ENCODE peak calls at places on chromosomes 11 and 22, in ten cellular contexts. J, X, R, C, I, V, W, E, F and Y are unnamed samples.

GRCh38 chr11:10680956-10681487 is 12.5 kb downstream of the IRAG1 start:
- DNase-seq in J (no peak), X (no peak), R (no peak), C (no peak), I (no peak), V (no peak), W (peak; percentile 73), E (no peak), F (no peak), Y (no peak)

GRCh38 chr11:62035293-62035692 is 67.9 kb upstream of the FTH1 start:
- DNase-seq in J (no peak), X (no peak), R (no peak), C (no peak), I (no peak), V (no peak), W (no peak), E (no peak), F (no peak), Y (no peak)

GRCh38 chr11:62602141-62603071 is 741 bp upstream of the MTA2 start:
- DNase-seq in J (peak; percentile 77), X (no peak), R (no peak), C (peak; percentile 67), I (no peak), V (peak; percentile 68), W (peak; percentile 87), E (no peak), F (peak; percentile 71), Y (peak; percentile 69)

GRCh38 chr11:131910491-131911387 is 540.3 kb downstream of the NTM start:
- DNase-seq in J (no peak), X (no peak), R (no peak), C (peak; percentile 14), I (no peak), V (no peak), W (no peak), E (no peak), F (no peak), Y (peak; percentile 44)

GRCh38 chr11:69215216-69215615 is 59.5 kb downstream of the SMIM38 start:
- DNase-seq in J (no peak), X (no peak), R (no peak), C (no peak), I (no peak), V (no peak), W (peak; percentile 50), E (no peak), F (no peak), Y (no peak)

GRCh38 chr11:95081412-95081811 is 8.2 kb upstream of the ENDOD1 start:
- DNase-seq in J (no peak), X (no peak), R (no peak), C (no peak), I (no peak), V (no peak), W (peak; percentile 91), E (no peak), F (no peak), Y (peak; percentile 28)

GRCh38 chr11:76251576-76251975 is 45.3 kb upstream of the WNT11 start:
- DNase-seq in J (no peak), X (no peak), R (no peak), C (no peak), I (no peak), V (no peak), W (no peak), E (no peak), F (no peak), Y (no peak)

GRCh38 chr11:109984634-109985289 is 108.4 kb upstream of the ZC3H12C start:
- DNase-seq in J (no peak), X (no peak), R (no peak), C (peak; percentile 24), I (no peak), V (no peak), W (no peak), E (no peak), F (no peak), Y (peak; percentile 9)

GRCh38 chr11:70860855-70861254 is 391.5 kb downstream of the SHANK2 start:
- DNase-seq in J (no peak), X (no peak), R (no peak), C (no peak), I (no peak), V (no peak), W (no peak), E (no peak), F (no peak), Y (no peak)

GRCh38 chr11:68684385-68685356 is at the start of gene GAL:
- DNase-seq in J (no peak), X (no peak), R (no peak), C (no peak), I (no peak), V (no peak), W (no peak), E (no peak), F (peak; percentile 75), Y (no peak)

GRCh38 chr11:69156673-69157155 is 979 bp downstream of the SMIM38 start:
- DNase-seq in J (peak; percentile 62), X (no peak), R (no peak), C (peak; percentile 65), I (no peak), V (no peak), W (no peak), E (no peak), F (no peak), Y (peak; percentile 66)

GRCh38 chr11:123166095-123166559 is 28.9 kb downstream of the CLMP start:
- DNase-seq in J (peak; percentile 31), X (peak; percentile 54), R (no peak), C (peak; percentile 99), I (no peak), V (no peak), W (no peak), E (no peak), F (peak; percentile 63), Y (peak; percentile 99)

GRCh38 chr11:107397357-107397756 is 60.3 kb downstream of the CWF19L2 start:
- DNase-seq in J (no peak), X (no peak), R (no peak), C (no peak), I (peak; percentile 4), V (no peak), W (no peak), E (no peak), F (no peak), Y (no peak)

GRCh38 chr11:133249530-133249929 is 282.8 kb downstream of the OPCML start:
- DNase-seq in J (no peak), X (no peak), R (no peak), C (no peak), I (no peak), V (no peak), W (no peak), E (no peak), F (no peak), Y (no peak)

GRCh38 chr22:23603266-23603665 is 23.2 kb upstream of the IGLL1 start:
- DNase-seq in J (no peak), X (no peak), R (no peak), C (no peak), I (no peak), V (no peak), W (no peak), E (no peak), F (no peak), Y (no peak)

GRCh38 chr11:77705195-77705876 is 67.7 kb upstream of the CLNS1A start:
- DNase-seq in J (no peak), X (no peak), R (no peak), C (peak; percentile 60), I (peak; percentile 4), V (no peak), W (no peak), E (no peak), F (no peak), Y (peak; percentile 37)

GRCh38 chr11:81007046-81007445 is 1566.2 kb upstream of the TENM4 start:
- DNase-seq in J (no peak), X (no peak), R (no peak), C (peak; percentile 50), I (no peak), V (no peak), W (no peak), E (no peak), F (no peak), Y (peak; percentile 22)

GRCh38 chr11:96319901-96320656 is 22.9 kb downstream of the MAML2 start:
- DNase-seq in J (no peak), X (no peak), R (no peak), C (no peak), I (no peak), V (no peak), W (no peak), E (no peak), F (no peak), Y (no peak)

GRCh38 chr22:49620666-49621065 is 207.0 kb downstream of the BRD1 start:
- DNase-seq in J (no peak), X (no peak), R (no peak), C (no peak), I (no peak), V (no peak), W (no peak), E (no peak), F (no peak), Y (no peak)

GRCh38 chr22:49435596-49435995 is 392.1 kb downstream of the BRD1 start:
- DNase-seq in J (no peak), X (no peak), R (no peak), C (no peak), I (no peak), V (no peak), W (no peak), E (no peak), F (no peak), Y (no peak)

GRCh38 chr11:113880966-113881365 is 5.6 kb upstream of the USP28 start:
- DNase-seq in J (no peak), X (no peak), R (no peak), C (no peak), I (no peak), V (no peak), W (no peak), E (no peak), F (no peak), Y (no peak)